ENCODE peak calls at places on chromosomes 11 and 22, in four cellular contexts. Y is adipocyte, A is fibroblast of lung, F is mesendoderm. E is an unnamed sample.

GRCh38 chr11:93407777-93408401 is 77.3 kb downstream of the DEUP1 start:
- DNase-seq in Y (no peak), F (no peak), A (peak), E (no peak)

GRCh38 chr11:123438191-123438627 is 8.1 kb downstream of the GRAMD1B start:
- DNase-seq in A (no peak), Y (peak), F (peak), E (no peak)

GRCh38 chr11:12818333-12819015 is 144.3 kb downstream of the TEAD1 start:
- DNase-seq in Y (peak), F (no peak), A (peak), E (no peak)

GRCh38 chr11:12318791-12319733 is 58.3 kb upstream of the PARVA start:
- DNase-seq in A (peak), F (no peak), Y (peak), E (no peak)

GRCh38 chr11:68030318-68031135 is at the start of gene NDUFS8:
- DNase-seq in F (peak), A (peak), Y (peak), E (peak)

GRCh38 chr22:32245042-32245441 is 10.1 kb downstream of the SLC5A4 start:
- DNase-seq in Y (no peak), A (no peak), F (no peak), E (no peak)

GRCh38 chr11:31060880-31061279 is 308.7 kb downstream of the DCDC1 start:
- DNase-seq in A (peak), Y (peak), F (no peak), E (no peak)

GRCh38 chr22:25008666-25009065 is 56.1 kb downstream of the KIAA1671 start:
- DNase-seq in F (no peak), Y (no peak), A (no peak), E (peak)

GRCh38 chr22:39960791-39961746 is 872 bp downstream of the TMA7B start:
- DNase-seq in A (peak), Y (peak), F (no peak), E (peak)

GRCh38 chr11:111571829-111572501 is 30.3 kb upstream of the SIK2 start:
- DNase-seq in A (no peak), Y (no peak), F (no peak), E (peak)

GRCh38 chr11:76263166-76263565 is 56.9 kb upstream of the WNT11 start:
- DNase-seq in Y (no peak), F (no peak), A (no peak), E (no peak)

GRCh38 chr22:11605468-11605981 is 3922.5 kb upstream of the OR11H1 start:
- DNase-seq in A (no peak), F (no peak), Y (no peak), E (no peak)

GRCh38 chr11:64685536-64685935 is 37.5 kb downstream of the NRXN2 start:
- DNase-seq in F (no peak), A (no peak), Y (no peak), E (no peak)

GRCh38 chr22:35470903-35471321 is 69.7 kb upstream of the RASD2 start:
- DNase-seq in Y (no peak), F (peak), A (peak), E (no peak)

GRCh38 chr11:118342503-118343161 is at the start of gene CD3D:
- DNase-seq in F (peak), A (no peak), Y (no peak), E (no peak)

GRCh38 chr11:65437436-65438227 is 15.0 kb downstream of the NEAT1 start:
- DNase-seq in F (no peak), Y (peak), A (peak), E (no peak)

GRCh38 chr22:28609921-28610320 is 69.7 kb downstream of the TTC28 start:
- DNase-seq in Y (no peak), A (no peak), F (no peak), E (no peak)
- H3K9ac ChIP-seq in Y (no peak), A (no peak), F (no peak), E (no peak)

GRCh38 chr11:72583616-72584292 is 90.5 kb downstream of the PDE2A start:
- DNase-seq in F (no peak), A (no peak), Y (no peak), E (no peak)
- H3K4me3 ChIP-seq in F (no peak), A (no peak), Y (no peak), E (no peak)

GRCh38 chr11:35390737-35391682 is 28.3 kb downstream of the SLC1A2 start:
- DNase-seq in F (no peak), Y (peak), A (peak), E (peak)

GRCh38 chr11:35389897-35390462 is 29.4 kb downstream of the SLC1A2 start:
- DNase-seq in F (no peak), Y (no peak), A (no peak), E (peak)

GRCh38 chr11:35394941-35395340 is 24.4 kb downstream of the SLC1A2 start:
- DNase-seq in Y (no peak), A (no peak), F (no peak), E (no peak)

GRCh38 chr11:35393093-35393492 is 26.3 kb downstream of the SLC1A2 start:
- DNase-seq in Y (no peak), F (no peak), A (no peak), E (no peak)

GRCh38 chr11:35391922-35392813 is 27.2 kb downstream of the SLC1A2 start:
- DNase-seq in F (peak), Y (peak), A (peak), E (peak)
- H3K9ac ChIP-seq in F (no peak), Y (peak), A (no peak), E (peak)

DNA sequence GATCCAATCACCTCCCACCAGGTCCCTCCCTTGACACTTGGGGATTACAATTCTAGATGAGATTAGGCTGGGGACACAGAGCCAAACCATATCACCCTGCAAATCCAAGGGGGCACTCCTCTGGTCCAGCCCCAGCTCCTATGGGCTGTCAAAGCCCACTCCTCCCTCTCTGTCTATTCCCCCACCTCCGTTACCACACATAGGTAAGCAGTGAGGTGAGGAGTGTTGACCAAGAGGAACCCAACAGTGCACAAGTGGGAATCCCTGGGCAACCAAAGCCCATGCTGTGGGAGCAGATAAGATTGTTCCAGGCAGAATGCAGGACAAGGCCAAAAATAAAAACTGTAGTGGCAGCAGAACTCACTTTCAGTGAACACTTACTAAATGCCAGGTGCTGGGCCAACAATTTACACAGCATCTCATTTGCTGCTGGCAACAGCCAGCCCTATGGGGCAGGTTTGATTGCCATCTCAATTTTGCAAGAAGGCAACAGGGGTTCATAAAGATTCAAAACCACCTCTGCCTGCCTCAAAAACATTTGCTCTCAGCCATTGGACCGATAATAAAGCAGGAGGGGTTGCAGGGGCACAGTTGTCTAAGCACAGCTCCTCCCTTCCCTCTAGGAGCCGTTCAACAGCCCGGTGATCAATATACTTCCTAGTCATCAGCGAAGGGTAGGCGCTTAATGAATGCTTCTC is 8.9 kb downstream of the SDF2L1 start:
- DNase-seq in F (peak), Y (no peak), A (no peak), E (no peak)
- H3K4me3 ChIP-seq in F (peak), Y (peak), A (peak), E (peak)

GRCh38 chr11:71949034-71949433 is 20.2 kb downstream of the RNF121 start:
- DNase-seq in A (no peak), Y (no peak), F (no peak), E (no peak)
- H3K9ac ChIP-seq in A (no peak), Y (no peak), F (no peak), E (no peak)

GRCh38 chr11:100739636-100740035 is 52.5 kb downstream of the ARHGAP42 start:
- DNase-seq in F (peak), Y (peak), A (peak), E (peak)
- H3K4me3 ChIP-seq in F (no peak), Y (peak), A (no peak), E (no peak)

GRCh38 chr11:43969543-43969942 is 27.1 kb downstream of the C11orf96 start:
- DNase-seq in A (no peak), Y (peak), F (no peak), E (no peak)
- H3K9ac ChIP-seq in A (no peak), Y (no peak), F (no peak), E (no peak)

GRCh38 chr11:40292636-40293585 is 1166.5 kb downstream of the LRRC4C start:
- DNase-seq in F (peak), Y (peak), A (peak), E (no peak)

GRCh38 chr11:40294343-40294723 is 1165.1 kb downstream of the LRRC4C start:
- DNase-seq in F (no peak), A (no peak), Y (no peak), E (no peak)

GRCh38 chr11:40295466-40295865 is 1164.0 kb downstream of the LRRC4C start:
- DNase-seq in A (no peak), F (no peak), Y (no peak), E (no peak)

GRCh38 chr11:40291304-40292100 is 1168.0 kb downstream of the LRRC4C start:
- DNase-seq in Y (no peak), A (no peak), F (no peak), E (no peak)

GRCh38 chr11:40293655-40294342 is 1165.7 kb downstream of the LRRC4C start:
- DNase-seq in A (peak), Y (peak), F (peak), E (peak)
- H3K4me3 ChIP-seq in A (peak), Y (peak), F (peak), E (peak)

GRCh38 chr11:47394050-47394321 is 14.4 kb upstream of the SLC39A13 start:
- DNase-seq in A (no peak), F (no peak), Y (no peak), E (no peak)

GRCh38 chr11:47396049-47396320 is 12.4 kb upstream of the SLC39A13 start:
- DNase-seq in Y (no peak), F (no peak), A (no peak), E (no peak)

GRCh38 chr11:47394322-47395224 is 13.8 kb upstream of the SLC39A13 start:
- DNase-seq in F (no peak), A (no peak), Y (no peak), E (no peak)

GRCh38 chr11:47393163-47394049 is 15.0 kb upstream of the SLC39A13 start:
- DNase-seq in F (no peak), Y (peak), A (peak), E (no peak)

DNA sequence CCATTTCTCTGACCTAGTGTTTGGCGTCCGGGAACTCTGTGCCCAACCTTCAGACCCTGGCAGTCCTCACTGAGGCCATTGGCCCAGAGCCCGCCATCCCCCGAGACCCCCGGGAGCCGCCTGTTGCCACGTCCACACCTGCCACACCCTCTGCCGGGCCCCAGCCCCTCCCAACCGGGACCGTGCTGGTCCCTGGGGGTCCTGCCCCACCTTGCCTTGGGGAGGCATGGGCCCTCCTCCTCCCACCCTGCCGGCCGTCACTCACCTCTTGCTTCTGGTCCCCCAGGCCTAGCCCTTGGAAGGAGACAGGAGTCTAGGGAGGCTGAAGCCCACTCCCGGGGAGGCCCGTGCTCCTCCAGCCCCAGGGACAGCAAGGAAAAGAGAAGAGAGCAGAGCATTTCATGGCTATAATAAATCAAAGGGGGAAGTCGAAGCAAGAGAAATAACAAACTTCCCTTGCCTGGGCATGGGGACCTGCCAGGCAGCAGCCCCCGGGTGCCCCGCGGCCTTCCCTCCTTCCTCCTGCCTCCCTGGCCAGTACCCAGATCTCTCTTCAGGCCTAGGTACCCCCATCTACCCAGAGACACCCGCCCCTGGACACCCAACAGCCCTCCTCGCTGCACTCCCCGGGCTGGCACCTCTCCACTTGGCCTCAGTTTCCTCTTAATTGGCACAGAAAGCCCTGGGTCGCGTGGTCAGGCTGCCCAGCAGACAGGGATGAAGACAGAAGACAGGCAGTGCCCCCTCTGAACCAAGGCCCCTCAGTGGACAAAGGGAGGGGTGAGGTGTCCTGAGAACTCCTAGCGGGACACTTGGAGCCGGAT is 13.0 kb upstream of the SLC39A13 start:
- DNase-seq in F (no peak), A (no peak), Y (no peak), E (no peak)
- H3K9ac ChIP-seq in F (no peak), A (peak), Y (no peak), E (no peak)